ENCODE peak calls at places on chromosomes 3 and 15, in five cellular contexts. A is H1, M is HepG2, L is GM12878, D is HCT116. B is an unnamed sample.
A peak's percentile ranks its signal among the peaks of the same experiment; 100 is the strongest.

GRCh38 chr3:21393684-21394307 is 357.2 kb downstream of the ZNF385D start:
- DNase-seq in M (no peak), D (no peak), A (no peak), L (no peak), B (no peak)

GRCh38 chr3:100033184-100033583 is 81.1 kb downstream of the FILIP1L start:
- DNase-seq in M (no peak), L (no peak), A (no peak), D (no peak), B (no peak)

GRCh38 chr3:46913644-46914043 is 36.1 kb downstream of the PTH1R start:
- DNase-seq in L (no peak), M (no peak), D (no peak), A (no peak), B (no peak)

GRCh38 chr15:52080993-52081392 is 31.6 kb downstream of the BCL2L10 start:
- DNase-seq in D (no peak), A (no peak), M (no peak), L (no peak), B (no peak)

GRCh38 chr15:62153228-62153627 is 11.9 kb downstream of the C2CD4B start:
- DNase-seq in D (no peak), M (no peak), L (no peak), A (no peak), B (no peak)

GRCh38 chr3:46930176-46930944 is 46.2 kb downstream of the CCDC12 start:
- DNase-seq in A (no peak), L (no peak), D (no peak), M (no peak), B (no peak)

GRCh38 chr3:107206141-107206540 is 171.1 kb upstream of the CCDC54 start:
- DNase-seq in L (no peak), A (no peak), D (peak; percentile 37), M (peak; percentile 32), B (peak; percentile 41)

GRCh38 chr3:14237431-14237830 is 58.8 kb downstream of the LSM3 start:
- DNase-seq in L (no peak), M (no peak), D (no peak), A (no peak), B (no peak)

GRCh38 chr3:56858331-56858730 is 56.6 kb upstream of the ARHGEF3 start:
- DNase-seq in A (no peak), M (peak; percentile 25), L (no peak), D (no peak), B (no peak)

GRCh38 chr3:169952045-169952444 is 14.6 kb upstream of the SEC62 start:
- DNase-seq in M (no peak), L (no peak), D (no peak), A (no peak), B (no peak)
- TF ChIP-seq ZNF274 in M (no peak), L (no peak), D (no peak), A (no peak), B (no peak)

DNA sequence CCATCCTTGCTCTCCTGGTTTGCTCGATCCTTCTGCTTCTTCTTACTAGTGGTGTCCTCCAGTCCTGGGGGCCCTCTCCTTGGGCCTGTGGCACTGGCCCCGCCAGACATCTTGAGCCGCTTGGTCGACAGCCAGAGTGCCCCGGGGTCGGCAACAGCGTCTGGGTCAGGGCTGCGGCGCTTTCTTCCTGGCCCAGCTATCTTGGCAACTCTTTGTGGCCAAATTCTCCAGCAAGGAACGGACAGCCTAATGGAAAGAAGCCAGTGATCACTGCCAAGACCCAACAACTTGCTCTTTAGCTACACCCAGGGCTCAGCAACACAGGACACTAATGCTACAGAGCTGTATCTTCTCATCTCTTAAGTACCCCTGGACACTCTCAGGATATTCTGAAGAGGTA is 1.6 kb downstream of the USP19 start:
- DNase-seq in D (no peak), L (no peak), M (no peak), A (no peak), B (no peak)
- TF ChIP-seq CTCF in D (no peak), L (no peak), M (no peak), A (no peak), B (no peak)

GRCh38 chr3:187623285-187623814 is 46.8 kb downstream of the SST start:
- DNase-seq in A (no peak), D (no peak), L (no peak), M (no peak), B (no peak)
- TF ChIP-seq ZNF274 in A (no peak), D (no peak), L (no peak), M (no peak), B (no peak)

DNA sequence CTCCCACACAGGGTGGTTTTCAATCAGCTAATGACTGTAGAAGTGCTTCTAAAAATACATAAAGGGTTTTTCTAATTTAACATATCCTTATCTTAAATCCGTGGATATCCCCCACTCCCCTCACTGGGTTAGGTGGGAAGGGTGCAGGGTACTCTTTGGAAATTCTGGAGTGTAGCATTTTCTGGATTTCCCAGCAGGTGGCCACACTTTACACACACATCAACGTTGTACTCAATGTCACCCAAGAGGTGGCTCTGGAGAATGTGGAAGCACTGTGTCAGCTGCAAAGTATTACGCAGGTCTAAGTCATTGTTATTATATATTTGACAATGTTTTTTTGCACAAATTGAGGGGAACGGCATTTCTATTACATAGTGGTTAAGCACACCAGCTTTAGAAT is 168.8 kb downstream of the CHDH start:
- DNase-seq in D (no peak), A (no peak), M (peak; percentile 33), L (no peak), B (peak; percentile 7)
- TF ChIP-seq CTCF in D (peak; percentile 52), A (no peak), M (peak; percentile 61), L (peak; percentile 34), B (peak; percentile 41)

DNA sequence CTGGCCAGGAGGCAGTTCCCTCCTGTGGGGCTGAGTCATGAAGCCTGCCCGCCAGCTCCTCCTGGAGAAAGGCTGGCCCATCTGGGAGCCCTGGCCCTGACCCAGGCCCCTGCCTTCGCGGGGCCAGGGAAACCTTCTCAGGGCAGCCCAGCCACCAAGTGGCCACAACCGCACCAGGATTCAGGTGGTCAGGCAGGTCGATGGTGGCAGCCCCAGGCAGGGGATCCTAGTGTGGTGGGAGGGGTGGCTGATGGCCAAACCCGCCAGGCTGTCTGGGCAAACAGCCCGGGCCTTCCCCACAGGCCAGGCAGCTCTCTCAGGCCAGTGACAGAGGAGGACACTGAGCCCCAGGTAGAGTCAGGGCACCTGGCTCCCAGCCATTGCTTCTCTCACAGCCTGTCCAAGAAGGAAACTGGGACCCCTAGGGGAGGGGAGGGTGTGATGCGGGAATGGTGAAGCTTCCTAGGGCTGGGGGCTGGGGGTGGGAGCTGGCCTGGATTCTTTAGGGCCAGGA is 1.2 kb downstream of the TWF2 start:
- DNase-seq in A (peak; percentile 63), M (no peak), D (peak; percentile 51), L (no peak), B (peak; percentile 61)
- TF ChIP-seq ZNF274 in A (no peak), M (no peak), D (no peak), L (no peak), B (no peak)

DNA sequence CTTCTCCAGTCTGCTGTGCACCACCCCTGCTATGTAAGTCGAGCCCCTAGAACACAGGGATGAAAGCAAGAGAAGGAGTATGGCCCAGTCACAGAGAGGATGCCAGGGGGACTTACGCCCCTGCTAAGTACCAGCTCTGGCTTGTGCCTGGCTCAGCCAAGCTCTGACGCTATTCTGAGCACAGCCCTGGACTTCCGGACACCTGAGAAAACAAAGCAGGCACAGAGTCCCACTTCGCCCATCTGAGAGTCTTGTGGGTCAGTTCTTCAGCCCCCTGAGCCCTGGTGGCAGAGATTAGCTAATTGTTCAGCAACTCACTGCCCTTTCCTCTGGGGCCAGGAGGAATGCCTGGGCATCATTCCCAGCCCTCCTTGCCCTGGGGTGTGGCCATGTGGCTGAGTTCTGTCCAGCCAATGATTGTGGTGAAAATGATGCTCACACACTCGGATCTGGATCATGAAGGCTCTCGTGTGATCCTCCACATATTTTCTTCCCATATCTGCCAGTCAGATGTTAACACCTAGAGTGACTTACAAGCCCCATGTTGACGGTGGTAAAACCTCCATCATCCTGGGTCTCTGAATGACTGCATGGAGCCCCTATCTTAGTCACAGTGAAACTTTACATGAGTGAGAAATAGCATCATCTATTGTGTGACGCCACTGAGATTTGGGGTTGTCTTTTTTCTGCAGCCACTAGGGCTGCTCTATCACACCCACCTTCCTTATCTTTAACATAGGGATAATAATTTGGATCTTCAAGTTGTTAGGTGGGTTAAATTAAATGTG is 105.7 kb downstream of the TPRA1 start:
- DNase-seq in A (peak; percentile 23), D (no peak), L (no peak), M (no peak), B (no peak)
- TF ChIP-seq CTCF in A (no peak), D (no peak), L (peak; percentile 8), M (no peak), B (no peak)

GRCh38 chr3:103218146-103218545 is 783.3 kb downstream of the ZPLD1 start:
- DNase-seq in L (peak; percentile 83), M (no peak), D (no peak), A (no peak), B (no peak)

DNA sequence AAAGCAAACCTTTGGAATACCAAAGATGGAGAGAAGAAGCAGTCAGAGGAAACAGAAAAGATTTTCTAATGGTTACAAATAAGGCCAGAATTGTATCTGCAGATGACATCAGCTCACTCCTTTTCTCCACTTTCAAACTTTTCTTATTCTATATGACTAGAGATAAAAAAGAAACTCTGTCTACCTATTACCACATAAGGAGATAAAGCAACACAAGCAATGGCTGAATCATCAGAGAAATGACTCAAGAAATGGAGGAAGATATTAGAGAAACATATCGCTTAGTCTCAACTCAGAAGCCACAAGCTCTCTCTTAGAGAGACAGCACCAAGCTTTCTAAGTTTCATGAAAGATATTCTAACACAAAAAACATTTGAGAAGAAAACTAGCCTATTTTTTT is 784.0 kb downstream of the ZPLD1 start:
- DNase-seq in L (no peak), D (no peak), A (no peak), M (no peak), B (no peak)
- TF ChIP-seq ZNF274 in L (no peak), D (no peak), A (no peak), M (no peak), B (no peak)

GRCh38 chr3:16181361-16181760 is 6.9 kb downstream of the GALNT15 start:
- DNase-seq in M (no peak), D (no peak), A (no peak), L (no peak), B (no peak)
- TF ChIP-seq CTCF in M (no peak), D (no peak), A (no peak), L (no peak), B (no peak)

B was measured in K562.